ENCODE peak calls at places on chromosomes 12 and 14, in ten cellular contexts. J, S, G, L, V, Q, H, F, X and Z are unnamed samples.

GRCh38 chr12:31322651-31323248 is 3.2 kb downstream of the SINHCAF start:
- DNase-seq in J (no peak), S (no peak), G (peak; percentile 79), L (no peak), V (peak; percentile 56), Q (no peak), H (no peak), F (peak; percentile 71), X (peak; percentile 46), Z (no peak)

GRCh38 chr14:28375295-28375694 is 391.3 kb upstream of the FOXG1 start:
- DNase-seq in J (no peak), S (peak; percentile 5), G (peak; percentile 50), L (no peak), V (peak; percentile 79), Q (no peak), H (no peak), F (no peak), X (peak; percentile 54), Z (no peak)

GRCh38 chr12:123995023-123995422 is 22.0 kb downstream of the ZNF664 start:
- DNase-seq in J (no peak), S (no peak), G (peak; percentile 18), L (no peak), V (peak; percentile 78), Q (no peak), H (no peak), F (no peak), X (peak; percentile 73), Z (no peak)

GRCh38 chr12:66190519-66191406 is 1.7 kb downstream of the IRAK3 start:
- DNase-seq in J (no peak), S (no peak), G (peak; percentile 26), L (no peak), V (peak; percentile 65), Q (no peak), H (no peak), F (peak; percentile 53), X (peak; percentile 12), Z (no peak)

GRCh38 chr14:81178063-81178462 is 42.7 kb downstream of the GTF2A1 start:
- DNase-seq in J (no peak), S (no peak), G (no peak), L (no peak), V (no peak), Q (no peak), H (no peak), F (no peak), X (no peak), Z (no peak)

GRCh38 chr12:127270193-127270592 is 996.8 kb upstream of the TMEM132C start:
- DNase-seq in J (no peak), S (no peak), G (peak; percentile 87), L (no peak), V (peak; percentile 73), Q (no peak), H (no peak), F (no peak), X (peak; percentile 53), Z (no peak)

GRCh38 chr14:69921052-69921451 is 41.8 kb downstream of the SMOC1 start:
- DNase-seq in J (no peak), S (no peak), G (peak; percentile 45), L (no peak), V (peak; percentile 98), Q (no peak), H (no peak), F (no peak), X (peak; percentile 96), Z (no peak)

GRCh38 chr12:52382854-52383253 is 2.6 kb downstream of the KRT84 start:
- DNase-seq in J (no peak), S (no peak), G (no peak), L (no peak), V (no peak), Q (no peak), H (no peak), F (no peak), X (no peak), Z (no peak)

GRCh38 chr12:41577995-41578394 is 389.9 kb downstream of the PDZRN4 start:
- DNase-seq in J (no peak), S (no peak), G (no peak), L (no peak), V (peak; percentile 22), Q (no peak), H (no peak), F (no peak), X (no peak), Z (no peak)

GRCh38 chr14:69673578-69674305 is 62.3 kb downstream of the SUSD6 start:
- DNase-seq in J (no peak), S (no peak), G (no peak), L (no peak), V (no peak), Q (no peak), H (no peak), F (no peak), X (no peak), Z (no peak)

GRCh38 chr12:78698747-78699146 is 165.8 kb upstream of the SYT1 start:
- DNase-seq in J (no peak), S (no peak), G (peak; percentile 37), L (no peak), V (peak; percentile 23), Q (no peak), H (no peak), F (peak; percentile 52), X (peak; percentile 36), Z (no peak)

GRCh38 chr12:109777544-109777943 is 55.7 kb downstream of the TRPV4 start:
- DNase-seq in J (no peak), S (peak; percentile 82), G (peak; percentile 52), L (peak; percentile 54), V (peak; percentile 27), Q (peak; percentile 56), H (no peak), F (no peak), X (no peak), Z (peak; percentile 43)

GRCh38 chr14:104386281-104386841 is 193.2 kb upstream of the C14orf180 start:
- DNase-seq in J (no peak), S (no peak), G (no peak), L (no peak), V (no peak), Q (no peak), H (no peak), F (no peak), X (no peak), Z (no peak)